ENCODE peak calls at places on chromosomes 13 and 19, in eight cellular contexts. R is left lung; M is fibroblast of the conjunctiva; Z is HFF-Myc; G is T1000; O is stimulated activated CD8-positive, alpha-beta memory T cell treated with anti-CD3 and anti-CD28 coated beads, Interleukin-4, amount 100 ng/mL, for 4 hours; N is posterior vena cava; Y is foreskin fibroblast. F is an unnamed sample.

GRCh38 chr19:31152906-31153305 is 196.3 kb downstream of the TSHZ3 start:
- DNase-seq in R (no peak), M (no peak), Z (no peak), G (no peak), O (no peak), N (no peak), Y (peak; percentile 14), F (no peak)

GRCh38 chr13:23701646-23702045 is 131.4 kb downstream of the TNFRSF19 start:
- DNase-seq in R (peak; percentile 71), M (peak; percentile 99), Z (no peak), G (peak; percentile 73), O (no peak), N (peak; percentile 97), Y (peak; percentile 59), F (no peak)

GRCh38 chr13:94028234-94029145 is 451.0 kb downstream of the DCT start:
- DNase-seq in R (no peak), M (no peak), Z (no peak), G (no peak), O (no peak), N (no peak), Y (no peak), F (peak; percentile 40)

GRCh38 chr19:40539070-40539469 is 37.6 kb upstream of the SHKBP1 start:
- DNase-seq in R (no peak), M (no peak), Z (no peak), G (no peak), O (no peak), N (no peak), Y (no peak), F (no peak)

GRCh38 chr13:110150384-110151091 is 156.4 kb downstream of the COL4A1 start:
- DNase-seq in R (no peak), M (no peak), Z (no peak), G (no peak), O (no peak), N (no peak), Y (no peak), F (no peak)

GRCh38 chr13:103140001-103140671 is 73.9 kb upstream of the SLC10A2 start:
- DNase-seq in R (no peak), M (peak; percentile 33), Z (peak; percentile 5), G (no peak), O (no peak), N (no peak), Y (no peak), F (peak; percentile 12)

GRCh38 chr13:27403252-27403678 is 21.2 kb upstream of the GTF3A start:
- DNase-seq in R (no peak), M (no peak), Z (no peak), G (no peak), O (no peak), N (no peak), Y (peak; percentile 28), F (peak; percentile 77)

GRCh38 chr13:113083402-113084061 is 22.1 kb upstream of the F7 start:
- DNase-seq in R (peak; percentile 83), M (no peak), Z (no peak), G (no peak), O (no peak), N (peak; percentile 85), Y (no peak), F (peak; percentile 74)

GRCh38 chr13:71661921-71662320 is 205.1 kb downstream of the DACH1 start:
- DNase-seq in R (no peak), M (peak; percentile 51), Z (peak; percentile 56), G (no peak), O (no peak), N (no peak), Y (peak; percentile 8), F (no peak)

GRCh38 chr19:42066075-42066754 is 3.8 kb downstream of the GRIK5 start:
- DNase-seq in R (no peak), M (no peak), Z (no peak), G (no peak), O (no peak), N (no peak), Y (peak; percentile 6), F (no peak)

GRCh38 chr19:10404888-10405808 is 1.8 kb upstream of the CDC37 start:
- DNase-seq in R (no peak), M (no peak), Z (no peak), G (peak; percentile 21), O (no peak), N (no peak), Y (no peak), F (no peak)

F was measured in foreskin melanocyte.